ENCODE peak calls at places on chromosomes 7 and 10, in eight cellular contexts. F, Q, C, H, T, G, D and A are unnamed samples.

GRCh38 chr7:157472311-157473050 is 135.7 kb downstream of the DNAJB6 start:
- DNase-seq in F (no peak), Q (no peak), C (no peak), H (no peak), T (no peak), G (no peak), D (no peak), A (no peak)

GRCh38 chr10:110274072-110274627 is 30.6 kb downstream of the SMNDC1 start:
- DNase-seq in F (no peak), Q (no peak), C (no peak), H (no peak), T (no peak), G (no peak), D (no peak), A (peak; percentile 16)

GRCh38 chr7:75727881-75728592 is 10.7 kb downstream of the HIP1 start:
- DNase-seq in F (no peak), Q (no peak), C (peak; percentile 30), H (peak; percentile 57), T (peak; percentile 13), G (peak; percentile 33), D (peak; percentile 57), A (no peak)

GRCh38 chr7:151342102-151342646 is 562 bp downstream of the NUB1 start:
- DNase-seq in F (no peak), Q (no peak), C (no peak), H (no peak), T (no peak), G (peak; percentile 44), D (no peak), A (no peak)

GRCh38 chr10:9786101-9786500 is 1231.6 kb upstream of the CELF2 start:
- DNase-seq in F (no peak), Q (no peak), C (no peak), H (no peak), T (no peak), G (no peak), D (no peak), A (no peak)

GRCh38 chr10:84683980-84684740 is 355.8 kb downstream of the CCSER2 start:
- DNase-seq in F (no peak), Q (no peak), C (no peak), H (no peak), T (no peak), G (no peak), D (no peak), A (no peak)

GRCh38 chr7:103714377-103714927 is 268.4 kb upstream of the SLC26A5 start:
- DNase-seq in F (no peak), Q (no peak), C (no peak), H (no peak), T (no peak), G (no peak), D (no peak), A (no peak)

GRCh38 chr7:158000160-158000559 is 587.5 kb downstream of the PTPRN2 start:
- DNase-seq in F (no peak), Q (no peak), C (no peak), H (no peak), T (no peak), G (no peak), D (no peak), A (no peak)

GRCh38 chr7:17986826-17987225 is 40.8 kb downstream of the PRPS1L1 start:
- DNase-seq in F (no peak), Q (no peak), C (no peak), H (no peak), T (peak; percentile 90), G (no peak), D (peak; percentile 35), A (no peak)

GRCh38 chr10:11864727-11865126 is 41.6 kb downstream of the PROSER2 start:
- DNase-seq in F (no peak), Q (no peak), C (no peak), H (peak; percentile 20), T (no peak), G (no peak), D (no peak), A (no peak)

GRCh38 chr7:132390705-132391104 is 185.6 kb downstream of the PLXNA4 start:
- DNase-seq in F (no peak), Q (no peak), C (no peak), H (no peak), T (peak; percentile 64), G (no peak), D (no peak), A (no peak)

GRCh38 chr10:102347236-102347828 is 48.2 kb upstream of the NFKB2 start:
- DNase-seq in F (no peak), Q (peak; percentile 46), C (peak; percentile 20), H (peak; percentile 60), T (peak; percentile 57), G (no peak), D (peak; percentile 40), A (no peak)